ENCODE peak calls at places on chromosomes 7 and 10, in seven cellular contexts. I, O, B, F, X, Y and N are unnamed samples. For H3K4me1, the result is how much of the 10 kb centered on the place peaks cover.

GRCh38 chr7:50822716-50823115 is 40.0 kb upstream of the GRB10 start:
- DNase-seq in I (no peak), O (peak), B (peak), F (no peak), X (no peak), Y (no peak), N (no peak)

GRCh38 chr7:33710608-33711007 is 194.7 kb upstream of the BMPER start:
- DNase-seq in I (no peak), O (peak), B (no peak), F (no peak), X (no peak), Y (no peak), N (no peak)

GRCh38 chr10:116444527-116445142 is 17.0 kb downstream of the PNLIPRP3 start:
- DNase-seq in I (peak), O (peak), B (peak), F (peak), X (peak), Y (peak), N (no peak)

GRCh38 chr10:92238586-92239098 is 52.2 kb downstream of the CPEB3 start:
- DNase-seq in I (peak), O (peak), B (peak), F (peak), X (no peak), Y (no peak), N (no peak)

GRCh38 chr7:25926009-25926408 is 226.0 kb upstream of the NFE2L3 start:
- DNase-seq in I (peak), O (no peak), B (no peak), F (peak), X (no peak), Y (no peak), N (no peak)

GRCh38 chr10:80535671-80536360 is 1.9 kb upstream of the SH2D4B start:
- DNase-seq in I (peak), O (no peak), B (peak), F (no peak), X (peak), Y (no peak), N (peak)

GRCh38 chr10:112215342-112215774 is 31.8 kb upstream of the GPAM start:
- DNase-seq in I (no peak), O (peak), B (no peak), F (peak), X (no peak), Y (peak), N (no peak)

GRCh38 chr7:80748302-80749042 is 110.0 kb downstream of the CD36 start:
- DNase-seq in I (no peak), O (no peak), B (no peak), F (no peak), X (no peak), Y (no peak), N (no peak)

GRCh38 chr7:74344128-74344496 is 54.9 kb downstream of the CLIP2 start:
- DNase-seq in I (peak), O (peak), B (peak), F (no peak), X (no peak), Y (no peak), N (peak)

GRCh38 chr10:120580651-120581259 is 123.7 kb downstream of the PLPP4 start:
- DNase-seq in I (no peak), O (no peak), B (peak), F (no peak), X (no peak), Y (no peak), N (no peak)

GRCh38 chr7:77269360-77270075 is 69.9 kb upstream of the FGL2 start:
- DNase-seq in I (no peak), O (peak), B (no peak), F (no peak), X (no peak), Y (no peak), N (peak)

GRCh38 chr7:490461-491291 is 29.0 kb downstream of the PDGFA start:
- DNase-seq in I (no peak), O (no peak), B (no peak), F (no peak), X (no peak), Y (no peak), N (no peak)

GRCh38 chr10:103667390-103667789 is 173.9 kb downstream of the NEURL1 start:
- DNase-seq in I (peak), O (peak), B (no peak), F (no peak), X (peak), Y (no peak), N (peak)
- H3K4me1 ChIP-seq in I (under half), O (under half), B (under half), F (under half), X (under half), Y (under half), N (under half)

GRCh38 chr7:149866817-149867447 is 6.8 kb upstream of the ATP6V0E2 start:
- DNase-seq in I (peak), O (peak), B (no peak), F (no peak), X (no peak), Y (no peak), N (no peak)
- H3K4me2 ChIP-seq in I (no peak), O (peak), B (no peak), F (no peak), X (no peak), Y (no peak), N (no peak)

DNA sequence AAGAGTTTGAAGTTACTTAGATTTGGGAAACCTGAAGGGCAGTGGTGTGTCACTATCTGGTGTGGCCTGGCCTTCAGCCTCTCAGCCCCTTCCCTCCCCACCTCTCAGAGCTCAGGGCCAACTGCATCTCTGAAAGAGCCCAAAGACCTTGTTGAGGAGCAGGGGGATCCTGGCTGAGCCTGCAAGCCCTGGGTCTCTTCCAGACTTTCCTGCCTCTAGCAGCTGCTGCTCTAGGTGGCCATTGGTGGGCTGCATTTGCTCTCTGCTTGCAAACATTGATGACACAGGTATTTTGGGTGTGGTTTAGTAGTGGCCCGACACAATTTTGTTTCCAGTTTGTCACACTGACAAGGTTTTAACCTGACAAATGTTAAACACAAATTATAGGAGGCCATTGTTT is 3.1 kb upstream of the UPP1 start:
- DNase-seq in I (no peak), O (no peak), B (no peak), F (no peak), X (no peak), Y (no peak), N (no peak)
- H3K4me1 ChIP-seq in I (under half), O (under half), B (half or more), F (half or more), X (under half), Y (under half), N (half or more)

GRCh38 chr10:25487266-25487665 is 312.5 kb downstream of the GPR158 start:
- DNase-seq in I (no peak), O (no peak), B (no peak), F (no peak), X (no peak), Y (no peak), N (no peak)

GRCh38 chr10:25492040-25492439 is 317.2 kb downstream of the GPR158 start:
- DNase-seq in I (no peak), O (no peak), B (no peak), F (no peak), X (no peak), Y (no peak), N (no peak)

GRCh38 chr10:25493122-25493893 is 318.5 kb downstream of the GPR158 start:
- DNase-seq in I (peak), O (peak), B (peak), F (no peak), X (peak), Y (peak), N (no peak)

GRCh38 chr10:25497281-25497680 is 322.5 kb downstream of the GPR158 start:
- DNase-seq in I (no peak), O (no peak), B (no peak), F (no peak), X (no peak), Y (no peak), N (no peak)

DNA sequence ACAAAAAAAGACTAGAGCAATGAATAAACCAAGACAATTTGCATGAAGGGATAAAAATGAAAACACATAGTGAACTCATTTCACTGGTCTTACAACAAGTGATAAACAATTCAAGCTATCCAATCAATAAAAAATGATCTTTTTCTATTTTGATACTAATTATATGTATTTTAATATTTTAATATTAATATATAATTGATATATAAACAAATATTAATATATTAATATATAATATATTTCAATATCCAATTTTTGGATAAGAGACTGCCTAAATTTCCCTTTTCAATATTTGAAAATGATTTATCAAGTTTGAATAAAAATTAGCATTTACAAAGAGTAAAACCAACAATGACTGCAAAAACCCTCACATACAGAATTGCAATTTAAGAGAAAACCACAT is 317.9 kb downstream of the GPR158 start:
- DNase-seq in I (no peak), O (no peak), B (no peak), F (no peak), X (no peak), Y (no peak), N (no peak)
- H3K4me2 ChIP-seq in I (no peak), O (no peak), B (peak), F (no peak), X (no peak), Y (peak), N (no peak)

DNA sequence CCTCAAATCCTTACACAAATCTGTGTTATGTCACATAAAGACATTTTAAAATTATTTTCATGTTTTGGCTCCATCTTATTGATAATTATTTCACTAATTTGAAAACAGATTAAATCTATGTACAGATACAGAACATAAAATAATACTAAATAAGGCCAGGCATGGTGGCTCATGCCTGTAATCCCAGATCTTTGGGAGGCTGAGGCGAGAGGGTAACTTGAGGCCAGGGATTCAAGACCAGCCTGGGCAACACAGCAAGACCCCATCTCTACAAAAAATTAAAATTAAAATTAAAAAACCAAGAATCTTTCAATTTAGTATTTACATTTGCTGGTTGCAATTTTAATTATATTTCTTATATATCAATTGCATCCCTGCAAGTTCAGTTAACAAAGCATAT is 246.4 kb upstream of the MKLN1 start:
- DNase-seq in I (no peak), O (no peak), B (no peak), F (no peak), X (no peak), Y (no peak), N (no peak)
- H3K4me1 ChIP-seq in I (under half), O (under half), B (under half), F (half or more), X (under half), Y (under half), N (under half)

DNA sequence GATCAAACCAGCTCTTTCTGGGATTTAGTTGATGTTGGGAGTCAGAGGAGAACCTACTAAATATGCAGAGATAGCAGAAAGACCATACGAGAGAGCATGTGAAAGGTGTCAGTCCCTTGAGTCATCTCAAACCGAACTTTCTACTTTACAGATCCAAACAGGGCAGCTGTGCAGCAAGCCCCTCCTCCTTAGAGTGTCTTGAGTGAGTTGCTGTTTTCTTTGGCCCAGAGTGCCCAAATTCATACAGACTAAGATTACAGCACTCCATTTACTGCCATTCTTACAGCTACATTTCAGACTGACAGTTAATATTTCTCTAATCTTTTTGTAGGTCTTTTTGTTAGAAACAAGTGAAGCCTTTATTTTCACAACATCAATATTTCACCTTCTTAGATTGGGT is 53.4 kb downstream of the NRCAM start:
- DNase-seq in I (peak), O (no peak), B (no peak), F (no peak), X (no peak), Y (no peak), N (peak)
- H3K4me2 ChIP-seq in I (no peak), O (no peak), B (peak), F (no peak), X (no peak), Y (no peak), N (peak)

DNA sequence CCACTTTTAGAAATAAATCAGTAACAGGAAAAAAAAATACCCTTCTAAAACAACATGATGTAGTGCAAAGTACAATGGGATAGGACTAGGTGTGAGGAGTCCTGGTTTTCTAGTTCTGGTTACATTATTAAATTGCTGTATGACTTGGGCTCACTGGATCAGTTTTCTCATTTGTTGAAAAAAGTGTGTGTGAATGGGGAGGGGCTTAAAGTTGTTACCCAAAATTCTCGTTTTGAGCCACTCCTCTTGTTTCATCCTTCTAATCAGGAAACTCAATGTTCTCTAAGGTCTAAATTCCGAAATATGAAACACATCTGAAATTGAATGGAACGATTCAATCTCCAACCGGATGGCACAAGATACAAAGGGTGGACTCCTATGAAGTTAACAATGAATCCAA is 1.7 kb downstream of the WASL start:
- DNase-seq in I (no peak), O (no peak), B (no peak), F (no peak), X (no peak), Y (no peak), N (peak)
- H3K4me1 ChIP-seq in I (under half), O (under half), B (under half), F (half or more), X (under half), Y (half or more), N (under half)